ENCODE peak calls at places on chromosome 10, in ten cellular contexts. C is H54, Z is lower leg skin, F is breast epithelium, T is uterus, I is esophagus muscularis mucosa, D is A549, Y is IMR-90, M is HepG2, N is ovary. B is an unnamed sample.

GRCh38 chr10:123995082-123995460 is 98.3 kb downstream of the CHST15 start:
- DNase-seq in D (peak; percentile 50), Z (no peak), I (peak; percentile 83), F (no peak), C (no peak), M (no peak), T (no peak), Y (peak; percentile 2), N (peak; percentile 63), B (no peak)

GRCh38 chr10:819326-819725 is 112.2 kb downstream of the LARP4B start:
- DNase-seq in N (no peak), T (no peak), C (no peak), I (no peak), M (no peak), F (no peak), Y (peak; percentile 55), Z (no peak), D (no peak), B (no peak)

GRCh38 chr10:57964371-57964770 is 303.3 kb downstream of the IPMK start:
- DNase-seq in F (peak; percentile 21), T (no peak), M (no peak), I (no peak), N (no peak), D (peak; percentile 33), Y (peak; percentile 74), C (peak; percentile 44), Z (no peak), B (no peak)

GRCh38 chr10:59493017-59493416 is 130.7 kb upstream of the FAM13C start:
- DNase-seq in D (no peak), T (no peak), Z (no peak), Y (no peak), M (no peak), I (no peak), N (no peak), F (no peak), C (no peak), B (no peak)

GRCh38 chr10:125080984-125081383 is 79.4 kb downstream of the CTBP2 start:
- DNase-seq in M (no peak), D (no peak), N (no peak), Y (no peak), Z (no peak), T (no peak), I (no peak), C (no peak), F (no peak), B (no peak)

GRCh38 chr10:100186813-100187212 is 984 bp upstream of the ERLIN1 start:
- DNase-seq in C (no peak), D (peak; percentile 18), N (peak; percentile 40), F (no peak), Y (no peak), T (no peak), M (no peak), I (no peak), Z (no peak), B (peak; percentile 61)

GRCh38 chr10:50260791-50261281 is 9.5 kb upstream of the ASAH2 start:
- DNase-seq in T (no peak), I (no peak), Z (no peak), N (no peak), D (no peak), F (no peak), Y (peak; percentile 11), M (peak; percentile 53), C (no peak), B (no peak)

GRCh38 chr10:110802551-110803238 is 69.0 kb upstream of the PDCD4 start:
- DNase-seq in Z (peak; percentile 76), M (peak; percentile 49), Y (peak; percentile 94), T (peak; percentile 72), F (peak; percentile 85), D (no peak), N (peak; percentile 61), I (no peak), C (peak; percentile 23), B (no peak)

GRCh38 chr10:25068152-25069058 is 52.0 kb downstream of the THNSL1 start:
- DNase-seq in Y (peak; percentile 84), M (peak; percentile 66), T (no peak), D (no peak), F (no peak), C (no peak), I (peak; percentile 83), N (no peak), Z (no peak), B (no peak)

GRCh38 chr10:50992972-50993766 is 81.1 kb upstream of the PRKG1 start:
- DNase-seq in T (peak; percentile 13), I (no peak), Y (peak; percentile 88), Z (no peak), C (no peak), F (no peak), M (no peak), N (peak; percentile 48), D (no peak), B (no peak)

GRCh38 chr10:3046941-3047621 is 20.3 kb upstream of the PFKP start:
- DNase-seq in F (no peak), D (no peak), C (no peak), Y (peak; percentile 66), T (no peak), M (no peak), Z (no peak), N (no peak), I (no peak), B (no peak)

GRCh38 chr10:84257343-84258020 is 12.6 kb downstream of the RGR start:
- DNase-seq in C (no peak), T (no peak), I (no peak), F (no peak), N (no peak), M (no peak), Y (no peak), Z (no peak), D (no peak), B (no peak)

GRCh38 chr10:79939969-79940368 is 8.9 kb downstream of the SFTPD start:
- DNase-seq in I (peak; percentile 82), N (no peak), C (no peak), D (no peak), Y (no peak), M (no peak), Z (no peak), T (no peak), F (no peak), B (no peak)

GRCh38 chr10:97768322-97769315 is 3.2 kb downstream of the SFRP5 start:
- DNase-seq in T (no peak), N (no peak), M (no peak), I (no peak), Z (no peak), Y (no peak), C (no peak), D (no peak), F (no peak), B (no peak)

DNA sequence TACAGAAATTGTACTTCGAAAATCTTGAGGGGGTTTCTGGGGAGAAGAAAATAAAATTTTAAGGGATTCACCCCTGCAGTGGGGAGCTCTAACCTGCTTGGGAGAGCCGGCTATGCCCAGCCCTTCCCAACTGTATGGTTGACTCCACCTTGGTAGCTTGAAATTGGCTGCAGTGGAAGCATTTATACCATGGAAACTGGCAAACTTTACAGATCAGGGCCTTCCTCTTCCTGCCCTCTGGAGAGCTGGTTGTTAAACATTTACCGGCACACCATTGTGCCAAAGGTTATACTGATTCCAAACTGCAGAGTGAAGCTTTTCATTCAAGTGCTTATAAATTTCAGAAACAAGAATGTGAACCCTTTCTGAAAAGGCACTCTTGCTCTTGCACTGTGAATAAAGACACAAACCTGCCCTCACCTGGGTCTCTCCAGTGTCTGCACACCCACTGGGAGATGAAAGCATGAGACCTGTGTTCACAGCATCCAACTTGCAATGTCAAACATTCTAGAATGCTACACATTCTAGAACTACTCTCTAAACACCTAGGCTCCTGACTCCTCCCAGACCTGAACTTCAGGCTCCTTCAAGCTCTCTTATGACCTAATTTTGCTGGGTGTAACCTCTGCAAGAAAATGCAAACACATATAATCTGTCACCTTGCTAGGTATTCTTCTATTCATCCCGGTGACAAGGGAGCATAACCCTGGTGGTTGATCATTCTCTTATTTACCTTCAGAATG is 44.7 kb downstream of the ABLIM1 start:
- DNase-seq in D (peak; percentile 34), M (peak; percentile 54), C (no peak), F (no peak), I (no peak), T (no peak), N (no peak), Y (no peak), Z (no peak), B (no peak)
- TF ChIP-seq POLR2A in D (no peak), M (no peak), C (no peak), F (no peak), I (no peak), T (no peak), N (no peak), Y (no peak), Z (no peak), B (no peak)

GRCh38 chr10:131981429-131982184 is at the start of gene BNIP3:
- DNase-seq in Y (peak; percentile 94), C (peak; percentile 78), Z (peak; percentile 91), N (peak; percentile 99), F (peak; percentile 90), I (peak; percentile 96), D (peak; percentile 94), T (peak; percentile 93), M (peak; percentile 88), B (peak; percentile 93)
- TF ChIP-seq POLR2A in Y (peak; percentile 99), C (peak; percentile 68), Z (no peak), N (peak; percentile 93), F (peak; percentile 45), I (peak; percentile 90), D (peak; percentile 76), T (peak; percentile 85), M (peak; percentile 82), B (peak; percentile 45)

GRCh38 chr10:27244976-27245375 is 4.4 kb upstream of the ACBD5 start:
- DNase-seq in N (no peak), C (no peak), Y (no peak), M (no peak), I (no peak), T (no peak), Z (no peak), D (no peak), F (no peak), B (no peak)

GRCh38 chr10:27241640-27242472 is 1.3 kb upstream of the ACBD5 start:
- DNase-seq in Z (peak; percentile 87), I (peak; percentile 97), M (peak; percentile 89), T (peak; percentile 88), C (peak; percentile 81), D (peak; percentile 97), F (peak; percentile 86), N (peak; percentile 95), Y (peak; percentile 92), B (peak; percentile 95)

GRCh38 chr10:27242473-27242950 is 1.9 kb upstream of the ACBD5 start:
- DNase-seq in N (no peak), I (no peak), M (no peak), D (no peak), C (no peak), F (no peak), Y (no peak), T (no peak), Z (no peak), B (no peak)

GRCh38 chr10:27240891-27241639 is 468 bp upstream of the ACBD5 start:
- DNase-seq in I (no peak), D (peak; percentile 46), T (no peak), F (no peak), N (peak; percentile 55), Z (peak; percentile 30), C (no peak), Y (no peak), M (no peak), B (peak; percentile 72)

GRCh38 chr10:27242951-27243551 is 2.5 kb upstream of the ACBD5 start:
- DNase-seq in N (peak; percentile 64), I (no peak), Z (peak; percentile 34), M (peak; percentile 61), D (peak; percentile 83), Y (peak; percentile 82), C (no peak), T (peak; percentile 48), F (no peak), B (peak; percentile 84)
- TF ChIP-seq POLR2A in N (no peak), I (no peak), Z (no peak), M (peak; percentile 77), D (peak; percentile 46), Y (no peak), C (no peak), T (no peak), F (no peak), B (peak; percentile 57)

GRCh38 chr10:122374859-122375721 is 582 bp downstream of the PLEKHA1 start:
- DNase-seq in C (peak; percentile 19), N (peak; percentile 79), Y (peak; percentile 47), F (no peak), D (peak; percentile 49), I (no peak), T (peak; percentile 51), M (peak; percentile 21), Z (peak; percentile 38), B (peak; percentile 18)
- TF ChIP-seq POLR2A in C (no peak), N (no peak), Y (no peak), F (no peak), D (no peak), I (no peak), T (no peak), M (peak; percentile 2), Z (no peak), B (no peak)